ENCODE peak calls at places on chromosome 3, in eight cellular contexts. J, D, Q, U, Z, K, I and F are unnamed samples.

GRCh38 chr3:149615731-149616221 is 42.0 kb downstream of the WWTR1 start:
- DNase-seq in J (no peak), D (no peak), Q (no peak), U (peak), Z (no peak), K (no peak), I (no peak), F (no peak)

GRCh38 chr3:52277071-52277964 is 1.1 kb downstream of the WDR82 start:
- DNase-seq in J (peak), D (peak), Q (no peak), U (peak), Z (peak), K (peak), I (peak), F (no peak)

GRCh38 chr3:73745429-73746247 is 120.9 kb upstream of the PDZRN3 start:
- DNase-seq in J (peak), D (no peak), Q (no peak), U (no peak), Z (no peak), K (no peak), I (no peak), F (no peak)

GRCh38 chr3:150184426-150185071 is 213.9 kb upstream of the PFN2 start:
- DNase-seq in J (no peak), D (no peak), Q (no peak), U (peak), Z (no peak), K (no peak), I (no peak), F (no peak)

GRCh38 chr3:141328286-141329166 is 39.8 kb upstream of the ZBTB38 start:
- DNase-seq in J (peak), D (no peak), Q (no peak), U (no peak), Z (no peak), K (peak), I (no peak), F (no peak)

GRCh38 chr3:125054436-125055164 is 1.2 kb downstream of the HEG1 start:
- DNase-seq in J (no peak), D (peak), Q (no peak), U (peak), Z (no peak), K (peak), I (peak), F (no peak)

GRCh38 chr3:99344216-99344615 is 294.2 kb upstream of the COL8A1 start:
- DNase-seq in J (no peak), D (no peak), Q (no peak), U (no peak), Z (no peak), K (no peak), I (no peak), F (peak)

GRCh38 chr3:130345487-130346079 is at the start of gene COL6A5:
- DNase-seq in J (no peak), D (peak), Q (no peak), U (no peak), Z (no peak), K (no peak), I (no peak), F (no peak)

GRCh38 chr3:39982665-39983357 is 173.4 kb downstream of the MYRIP start:
- DNase-seq in J (peak), D (no peak), Q (no peak), U (peak), Z (no peak), K (no peak), I (no peak), F (no peak)

GRCh38 chr3:106635271-106635670 is 742.0 kb upstream of the CCDC54 start:
- DNase-seq in J (no peak), D (no peak), Q (peak), U (peak), Z (peak), K (no peak), I (no peak), F (peak)

GRCh38 chr3:136332776-136333175 is 82.6 kb downstream of the PCCB start:
- DNase-seq in J (no peak), D (no peak), Q (peak), U (no peak), Z (peak), K (peak), I (no peak), F (no peak)

GRCh38 chr3:167568634-167569033 is 85.1 kb downstream of the WDR49 start:
- DNase-seq in J (no peak), D (no peak), Q (no peak), U (no peak), Z (no peak), K (no peak), I (no peak), F (no peak)

GRCh38 chr3:122609798-122610559 is 32.5 kb downstream of the PARP15 start:
- DNase-seq in J (no peak), D (no peak), Q (peak), U (peak), Z (peak), K (no peak), I (no peak), F (peak)

GRCh38 chr3:159941043-159941994 is 47.3 kb upstream of the IL12A start:
- DNase-seq in J (no peak), D (no peak), Q (no peak), U (peak), Z (no peak), K (no peak), I (no peak), F (no peak)

GRCh38 chr3:66816110-66816761 is 181.9 kb upstream of the KBTBD8 start:
- DNase-seq in J (no peak), D (peak), Q (peak), U (peak), Z (peak), K (no peak), I (no peak), F (peak)

GRCh38 chr3:66372681-66373350 is 128.0 kb downstream of the LRIG1 start:
- DNase-seq in J (peak), D (peak), Q (no peak), U (peak), Z (no peak), K (peak), I (no peak), F (no peak)

GRCh38 chr3:62312201-62312600 is 61.1 kb downstream of the FEZF2 start:
- DNase-seq in J (no peak), D (no peak), Q (no peak), U (no peak), Z (no peak), K (no peak), I (no peak), F (no peak)

GRCh38 chr3:158727499-158728377 is 4.5 kb downstream of the RARRES1 start:
- DNase-seq in J (peak), D (peak), Q (no peak), U (peak), Z (no peak), K (peak), I (no peak), F (no peak)

GRCh38 chr3:71057526-71057894 is 526.0 kb downstream of the FOXP1 start:
- DNase-seq in J (no peak), D (no peak), Q (no peak), U (peak), Z (no peak), K (no peak), I (no peak), F (no peak)

GRCh38 chr3:192957441-192957951 is 39.8 kb upstream of the MB21D2 start:
- DNase-seq in J (peak), D (no peak), Q (peak), U (peak), Z (peak), K (peak), I (no peak), F (peak)

GRCh38 chr3:17088017-17088416 is 203.3 kb downstream of the PLCL2 start:
- DNase-seq in J (no peak), D (no peak), Q (no peak), U (no peak), Z (no peak), K (no peak), I (no peak), F (no peak)

GRCh38 chr3:50554553-50554952 is 13.0 kb downstream of the C3orf18 start:
- DNase-seq in J (no peak), D (no peak), Q (no peak), U (no peak), Z (no peak), K (no peak), I (no peak), F (no peak)

GRCh38 chr3:184298759-184299487 is at the start of gene PSMD2:
- DNase-seq in J (peak), D (peak), Q (peak), U (peak), Z (peak), K (peak), I (peak), F (peak)

GRCh38 chr3:111929484-111929883 is 49.3 kb upstream of the ABHD10 start:
- DNase-seq in J (no peak), D (no peak), Q (no peak), U (no peak), Z (no peak), K (no peak), I (no peak), F (no peak)

GRCh38 chr3:67037615-67038014 is 39.5 kb downstream of the KBTBD8 start:
- DNase-seq in J (no peak), D (no peak), Q (no peak), U (no peak), Z (no peak), K (no peak), I (no peak), F (no peak)

GRCh38 chr3:148175215-148175614 is 522.5 kb upstream of the AGTR1 start:
- DNase-seq in J (no peak), D (no peak), Q (peak), U (no peak), Z (no peak), K (no peak), I (no peak), F (peak)

GRCh38 chr3:166713787-166714186 is 666.3 kb downstream of the ZBBX start:
- DNase-seq in J (no peak), D (no peak), Q (no peak), U (no peak), Z (no peak), K (no peak), I (no peak), F (no peak)

GRCh38 chr3:113261996-113262665 is 50.8 kb downstream of the BOC start:
- DNase-seq in J (no peak), D (no peak), Q (no peak), U (no peak), Z (no peak), K (no peak), I (no peak), F (no peak)

GRCh38 chr3:9397911-9398714 is 698 bp downstream of the SETD5 start:
- DNase-seq in J (peak), D (peak), Q (no peak), U (no peak), Z (no peak), K (peak), I (peak), F (no peak)

GRCh38 chr3:161273589-161274218 is 52.6 kb downstream of the NMD3 start:
- DNase-seq in J (peak), D (peak), Q (no peak), U (peak), Z (no peak), K (peak), I (no peak), F (no peak)

GRCh38 chr3:161271646-161272045 is 50.5 kb downstream of the NMD3 start:
- DNase-seq in J (no peak), D (no peak), Q (no peak), U (no peak), Z (no peak), K (no peak), I (no peak), F (no peak)

GRCh38 chr3:161272524-161272923 is 51.4 kb downstream of the NMD3 start:
- DNase-seq in J (no peak), D (no peak), Q (no peak), U (peak), Z (no peak), K (no peak), I (no peak), F (no peak)

GRCh38 chr3:161275919-161276318 is 54.8 kb downstream of the NMD3 start:
- DNase-seq in J (no peak), D (no peak), Q (no peak), U (peak), Z (no peak), K (no peak), I (no peak), F (no peak)

DNA sequence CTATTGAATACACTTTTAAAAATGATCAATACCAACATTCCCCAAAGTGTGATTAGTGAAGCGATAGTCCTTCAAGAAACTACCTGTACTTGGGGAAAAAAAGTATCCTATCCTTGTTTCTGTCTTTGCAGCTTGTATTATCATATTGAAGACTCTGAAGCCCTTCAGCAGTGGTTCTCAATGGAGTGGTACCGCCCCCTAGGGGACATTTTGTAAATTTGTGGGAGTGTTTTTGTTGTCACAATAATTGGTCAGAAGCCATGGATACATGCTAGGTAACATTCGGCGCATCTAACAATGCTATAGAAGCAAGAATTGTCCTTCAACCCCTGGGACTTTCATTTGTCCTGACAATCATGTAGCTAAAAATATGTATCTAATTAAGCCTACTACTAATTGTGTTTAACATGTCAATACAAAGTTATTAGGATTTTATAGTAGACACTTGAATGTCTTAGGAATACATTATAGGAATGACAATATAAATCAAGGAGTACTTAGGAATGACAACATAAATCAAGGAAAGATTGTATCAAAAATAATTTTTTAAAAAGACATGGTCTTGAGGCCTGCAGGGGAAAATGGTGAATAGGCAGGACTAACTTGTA is 53.7 kb downstream of the NMD3 start:
- DNase-seq in J (peak), D (peak), Q (no peak), U (peak), Z (peak), K (peak), I (no peak), F (no peak)
- TF ChIP-seq CTCF in J (peak), D (peak), Q (peak), U (peak), Z (peak), K (peak), I (peak), F (peak)

DNA sequence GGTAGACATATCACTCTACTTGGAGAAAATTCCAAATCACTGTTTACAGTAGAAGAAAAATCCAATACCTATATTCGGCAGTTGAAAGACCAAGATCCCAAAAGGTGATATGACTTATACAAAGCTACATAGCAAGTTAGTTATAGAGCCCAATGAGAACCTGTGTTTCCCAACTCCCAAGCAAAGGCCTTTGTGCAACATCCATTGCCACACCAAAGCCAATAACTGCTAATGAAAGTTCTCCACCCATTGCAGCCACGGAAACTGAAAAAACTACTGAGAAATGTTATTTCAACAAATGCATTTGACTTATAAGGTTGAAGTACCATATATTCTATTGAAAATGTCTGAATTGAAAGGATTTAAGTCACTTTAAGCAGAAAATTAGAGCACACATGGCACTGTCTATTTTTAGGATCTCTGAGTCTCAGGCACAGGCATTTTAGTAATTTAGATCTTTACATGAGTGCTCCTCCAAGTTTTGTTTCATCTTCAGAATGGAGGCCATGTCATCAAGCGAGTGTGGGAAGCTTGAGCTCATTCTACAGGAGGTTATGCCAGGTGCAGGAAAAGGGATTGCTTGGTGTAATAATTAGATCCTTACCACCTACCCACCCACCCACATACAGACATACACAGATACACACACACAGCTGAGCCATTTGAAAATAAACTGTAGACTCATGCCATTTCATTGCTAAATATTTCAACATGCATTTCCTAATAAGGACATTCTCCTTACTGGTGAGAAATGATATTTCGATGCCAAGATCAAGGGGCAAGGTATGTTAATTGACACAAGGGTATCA is 19.7 kb upstream of the ANO10 start:
- DNase-seq in J (no peak), D (no peak), Q (no peak), U (no peak), Z (no peak), K (no peak), I (no peak), F (no peak)
- H3K4me3 ChIP-seq in J (no peak), D (no peak), Q (no peak), U (no peak), Z (no peak), K (no peak), I (no peak), F (no peak)

DNA sequence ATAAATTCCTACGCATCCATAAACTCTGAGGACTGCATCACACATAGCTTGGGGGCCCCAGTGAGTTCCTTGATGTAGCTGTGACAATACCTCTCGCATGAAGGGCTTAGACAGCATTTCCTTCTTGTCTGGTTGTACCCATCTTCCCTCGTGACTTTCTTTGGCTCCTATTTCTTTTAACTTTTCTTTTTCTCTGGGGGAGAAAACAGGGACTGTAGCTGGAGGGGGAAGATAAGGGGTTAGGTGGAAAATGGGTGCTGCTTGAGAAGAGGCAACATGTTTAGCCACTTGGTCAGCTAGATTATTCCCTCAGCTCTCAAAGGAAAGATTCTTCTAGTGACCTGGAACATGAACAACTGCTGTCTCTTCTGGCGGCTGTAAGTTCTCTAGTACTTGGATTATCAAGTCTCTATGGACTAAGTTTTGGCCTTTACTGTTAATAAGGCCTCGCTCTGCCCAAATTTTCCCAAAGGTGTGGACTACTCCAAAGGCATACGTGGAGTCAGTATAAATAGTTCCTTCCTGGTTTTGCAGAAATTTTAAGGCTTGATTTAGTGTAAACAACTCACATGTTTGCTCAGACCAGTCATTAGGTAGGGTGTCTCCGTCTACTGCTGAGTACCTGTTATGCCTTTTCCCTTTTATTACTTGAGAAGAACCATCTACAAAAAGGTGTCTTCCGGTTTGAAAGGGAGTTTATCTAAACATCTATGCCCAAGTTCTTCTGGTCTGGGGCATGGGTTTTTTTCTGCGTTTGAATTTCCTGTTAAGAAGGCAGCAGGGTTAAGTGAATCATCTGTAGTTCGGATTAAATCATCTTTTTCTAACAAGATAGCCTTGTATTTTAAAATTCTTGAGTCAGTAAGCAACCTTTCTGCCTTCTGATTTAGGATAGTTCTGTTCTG is 21.0 kb upstream of the ATG7 start:
- DNase-seq in J (no peak), D (no peak), Q (no peak), U (peak), Z (no peak), K (no peak), I (no peak), F (no peak)
- TF ChIP-seq CTCF in J (no peak), D (no peak), Q (no peak), U (no peak), Z (no peak), K (no peak), I (no peak), F (no peak)

GRCh38 chr3:116267139-116267538 is 178.1 kb downstream of the LSAMP start:
- DNase-seq in J (no peak), D (no peak), Q (no peak), U (no peak), Z (no peak), K (no peak), I (no peak), F (no peak)
- H3K4me3 ChIP-seq in J (no peak), D (no peak), Q (no peak), U (no peak), Z (no peak), K (no peak), I (no peak), F (no peak)

GRCh38 chr3:55818485-55818884 is 331.4 kb upstream of the WNT5A start:
- DNase-seq in J (no peak), D (peak), Q (no peak), U (peak), Z (no peak), K (no peak), I (no peak), F (no peak)

GRCh38 chr3:55812403-55813013 is 325.4 kb upstream of the WNT5A start:
- DNase-seq in J (no peak), D (no peak), Q (no peak), U (no peak), Z (no peak), K (no peak), I (no peak), F (no peak)

GRCh38 chr3:55817177-55817576 is 330.1 kb upstream of the WNT5A start:
- DNase-seq in J (no peak), D (peak), Q (no peak), U (no peak), Z (no peak), K (no peak), I (no peak), F (no peak)

GRCh38 chr3:55815262-55815661 is 328.2 kb upstream of the WNT5A start:
- DNase-seq in J (no peak), D (no peak), Q (no peak), U (no peak), Z (no peak), K (no peak), I (no peak), F (no peak)

GRCh38 chr3:55813268-55814097 is 326.4 kb upstream of the WNT5A start:
- DNase-seq in J (no peak), D (no peak), Q (peak), U (no peak), Z (no peak), K (no peak), I (no peak), F (no peak)
- TF ChIP-seq CTCF in J (no peak), D (no peak), Q (no peak), U (no peak), Z (no peak), K (no peak), I (no peak), F (no peak)

GRCh38 chr3:152298393-152299242 is 29.9 kb downstream of the MBNL1 start:
- DNase-seq in J (peak), D (peak), Q (peak), U (peak), Z (peak), K (peak), I (no peak), F (peak)
- H3K4me3 ChIP-seq in J (no peak), D (peak), Q (peak), U (peak), Z (peak), K (no peak), I (peak), F (peak)